ENCODE peak calls at places on chromosome 12, in seven cellular contexts. One of them, this sample, is unnamed.

GRCh38 chr12:26822051-26822450 is 10.9 kb downstream of the ITPR2 start:
- DNase-seq in A673: no peak
- DNase-seq in NB4: no peak
- DNase-seq in osteocyte: no peak
- DNase-seq in fibroblast of mammary gland: no peak
- DNase-seq in heart left ventricle: no peak
- DNase-seq in right lobe of liver: no peak
- DNase-seq in this sample: no peak

GRCh38 chr12:3795096-3795799 is 42.3 kb upstream of the CRACR2A start:
- DNase-seq in A673: no peak
- DNase-seq in NB4: no peak
- DNase-seq in osteocyte: no peak
- DNase-seq in fibroblast of mammary gland: no peak
- DNase-seq in heart left ventricle: no peak
- DNase-seq in right lobe of liver: peak
- DNase-seq in this sample: no peak

GRCh38 chr12:8078400-8078799 is 3.7 kb upstream of the NECAP1 start:
- DNase-seq in A673: peak
- DNase-seq in NB4: peak
- DNase-seq in osteocyte: no peak
- DNase-seq in fibroblast of mammary gland: peak
- DNase-seq in heart left ventricle: no peak
- DNase-seq in right lobe of liver: no peak
- DNase-seq in this sample: no peak

GRCh38 chr12:2084553-2085296 is 31.9 kb downstream of the CACNA1C start:
- DNase-seq in A673: peak
- DNase-seq in NB4: peak
- DNase-seq in osteocyte: no peak
- DNase-seq in fibroblast of mammary gland: peak
- DNase-seq in heart left ventricle: no peak
- DNase-seq in right lobe of liver: no peak
- DNase-seq in this sample: no peak

GRCh38 chr12:91317324-91317723 is 134.7 kb upstream of the DCN start:
- DNase-seq in A673: no peak
- DNase-seq in NB4: no peak
- DNase-seq in osteocyte: no peak
- DNase-seq in fibroblast of mammary gland: no peak
- DNase-seq in heart left ventricle: no peak
- DNase-seq in right lobe of liver: no peak
- DNase-seq in this sample: no peak

GRCh38 chr12:87142346-87142745 is 886.2 kb upstream of the MGAT4C start:
- DNase-seq in A673: no peak
- DNase-seq in NB4: no peak
- DNase-seq in osteocyte: no peak
- DNase-seq in fibroblast of mammary gland: peak
- DNase-seq in heart left ventricle: no peak
- DNase-seq in right lobe of liver: no peak
- DNase-seq in this sample: no peak

GRCh38 chr12:93387780-93388179 is 10.1 kb downstream of the NUDT4 start:
- DNase-seq in A673: no peak
- DNase-seq in NB4: no peak
- DNase-seq in osteocyte: no peak
- DNase-seq in fibroblast of mammary gland: peak
- DNase-seq in heart left ventricle: no peak
- DNase-seq in right lobe of liver: no peak
- DNase-seq in this sample: no peak

GRCh38 chr12:117818400-117818799 is 150.4 kb downstream of the KSR2 start:
- DNase-seq in A673: no peak
- DNase-seq in NB4: no peak
- DNase-seq in osteocyte: no peak
- DNase-seq in fibroblast of mammary gland: no peak
- DNase-seq in heart left ventricle: no peak
- DNase-seq in right lobe of liver: no peak
- DNase-seq in this sample: no peak

GRCh38 chr12:107992870-107993451 is 136.1 kb upstream of the WSCD2 start:
- DNase-seq in A673: peak
- DNase-seq in NB4: peak
- DNase-seq in osteocyte: no peak
- DNase-seq in fibroblast of mammary gland: peak
- DNase-seq in heart left ventricle: no peak
- DNase-seq in right lobe of liver: no peak
- DNase-seq in this sample: no peak

GRCh38 chr12:1811281-1811947 is 9.0 kb upstream of the LRTM2 start:
- DNase-seq in A673: no peak
- DNase-seq in NB4: peak
- DNase-seq in osteocyte: no peak
- DNase-seq in fibroblast of mammary gland: no peak
- DNase-seq in heart left ventricle: peak
- DNase-seq in right lobe of liver: no peak
- DNase-seq in this sample: no peak

GRCh38 chr12:109744026-109744425 is 30.4 kb downstream of the FAM222A start:
- DNase-seq in A673: no peak
- DNase-seq in NB4: no peak
- DNase-seq in osteocyte: no peak
- DNase-seq in fibroblast of mammary gland: no peak
- DNase-seq in heart left ventricle: peak
- DNase-seq in right lobe of liver: peak
- DNase-seq in this sample: no peak

GRCh38 chr12:89319111-89319510 is 33.2 kb downstream of the DUSP6 start:
- DNase-seq in A673: peak
- DNase-seq in NB4: no peak
- DNase-seq in osteocyte: no peak
- DNase-seq in fibroblast of mammary gland: peak
- DNase-seq in heart left ventricle: no peak
- DNase-seq in right lobe of liver: peak
- DNase-seq in this sample: no peak

GRCh38 chr12:126856958-126857357 is 1410.0 kb upstream of the TMEM132C start:
- DNase-seq in A673: no peak
- DNase-seq in NB4: no peak
- DNase-seq in osteocyte: no peak
- DNase-seq in fibroblast of mammary gland: no peak
- DNase-seq in heart left ventricle: no peak
- DNase-seq in right lobe of liver: no peak
- DNase-seq in this sample: no peak
- TF ChIP-seq CTCF in A673: no peak
- TF ChIP-seq CTCF in NB4: no peak
- TF ChIP-seq CTCF in osteocyte: no peak
- TF ChIP-seq CTCF in fibroblast of mammary gland: no peak
- TF ChIP-seq CTCF in heart left ventricle: no peak
- TF ChIP-seq CTCF in right lobe of liver: no peak
- TF ChIP-seq CTCF in this sample: no peak

GRCh38 chr12:56838602-56839488 is 75.7 kb downstream of the HSD17B6 start:
- DNase-seq in A673: no peak
- DNase-seq in NB4: no peak
- DNase-seq in osteocyte: no peak
- DNase-seq in fibroblast of mammary gland: no peak
- DNase-seq in heart left ventricle: no peak
- DNase-seq in right lobe of liver: no peak
- DNase-seq in this sample: no peak

GRCh38 chr12:56840922-56841321 is 77.8 kb downstream of the HSD17B6 start:
- DNase-seq in A673: no peak
- DNase-seq in NB4: no peak
- DNase-seq in osteocyte: no peak
- DNase-seq in fibroblast of mammary gland: peak
- DNase-seq in heart left ventricle: no peak
- DNase-seq in right lobe of liver: no peak
- DNase-seq in this sample: no peak

GRCh38 chr12:56836317-56836716 is 73.2 kb downstream of the HSD17B6 start:
- DNase-seq in A673: peak
- DNase-seq in NB4: peak
- DNase-seq in osteocyte: no peak
- DNase-seq in fibroblast of mammary gland: peak
- DNase-seq in heart left ventricle: no peak
- DNase-seq in right lobe of liver: no peak
- DNase-seq in this sample: no peak

GRCh38 chr12:56836800-56837663 is 73.9 kb downstream of the HSD17B6 start:
- DNase-seq in A673: peak
- DNase-seq in NB4: peak
- DNase-seq in osteocyte: no peak
- DNase-seq in fibroblast of mammary gland: peak
- DNase-seq in heart left ventricle: no peak
- DNase-seq in right lobe of liver: no peak
- DNase-seq in this sample: no peak

GRCh38 chr12:56839489-56840442 is 76.6 kb downstream of the HSD17B6 start:
- DNase-seq in A673: peak
- DNase-seq in NB4: peak
- DNase-seq in osteocyte: no peak
- DNase-seq in fibroblast of mammary gland: peak
- DNase-seq in heart left ventricle: peak
- DNase-seq in right lobe of liver: peak
- DNase-seq in this sample: no peak
- TF ChIP-seq CTCF in A673: peak
- TF ChIP-seq CTCF in NB4: peak
- TF ChIP-seq CTCF in osteocyte: peak
- TF ChIP-seq CTCF in fibroblast of mammary gland: peak
- TF ChIP-seq CTCF in heart left ventricle: peak
- TF ChIP-seq CTCF in right lobe of liver: peak
- TF ChIP-seq CTCF in this sample: no peak

GRCh38 chr12:83261998-83262397 is 575.3 kb downstream of the TMTC2 start:
- DNase-seq in A673: peak
- DNase-seq in NB4: peak
- DNase-seq in osteocyte: no peak
- DNase-seq in fibroblast of mammary gland: no peak
- DNase-seq in heart left ventricle: no peak
- DNase-seq in right lobe of liver: no peak
- DNase-seq in this sample: no peak
- TF ChIP-seq CTCF in A673: peak
- TF ChIP-seq CTCF in NB4: peak
- TF ChIP-seq CTCF in osteocyte: peak
- TF ChIP-seq CTCF in fibroblast of mammary gland: no peak
- TF ChIP-seq CTCF in heart left ventricle: no peak
- TF ChIP-seq CTCF in right lobe of liver: no peak
- TF ChIP-seq CTCF in this sample: no peak

DNA sequence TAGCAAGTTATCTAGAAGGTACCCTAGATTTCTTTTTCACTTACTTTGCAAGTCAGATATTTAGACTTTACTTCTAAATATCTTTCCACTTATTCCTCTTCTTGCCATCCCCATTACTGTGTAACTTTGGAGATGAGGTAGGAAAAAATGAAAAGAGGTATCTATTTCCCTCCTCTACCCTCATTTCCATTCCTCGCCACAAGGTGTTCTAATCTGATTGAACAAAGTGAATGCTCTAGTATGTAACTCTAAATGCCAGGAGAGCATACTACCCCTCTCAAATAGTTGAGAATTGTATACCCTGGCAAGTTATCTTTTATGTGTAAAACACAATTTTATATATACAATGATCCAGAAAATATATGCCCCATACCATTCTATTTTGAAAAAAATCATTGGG is 1.7 kb upstream of the LDHB start:
- DNase-seq in A673: no peak
- DNase-seq in NB4: no peak
- DNase-seq in osteocyte: no peak
- DNase-seq in fibroblast of mammary gland: no peak
- DNase-seq in heart left ventricle: no peak
- DNase-seq in right lobe of liver: no peak
- DNase-seq in this sample: no peak
- TF ChIP-seq CTCF in A673: no peak
- TF ChIP-seq CTCF in NB4: no peak
- TF ChIP-seq CTCF in osteocyte: no peak
- TF ChIP-seq CTCF in fibroblast of mammary gland: peak
- TF ChIP-seq CTCF in heart left ventricle: no peak
- TF ChIP-seq CTCF in right lobe of liver: no peak
- TF ChIP-seq CTCF in this sample: no peak

This sample was measured in vagina.